ENCODE peak calls at places on chromosomes 2 and 18, in nine cellular contexts. Z is spleen, D is mammary epithelial cell, O is K562, G is GM06990, V is astrocyte of the spinal cord, M is HL-60, L is HFFc6, H is GM12865. J is an unnamed sample.
A peak's percentile ranks its signal among the peaks of the same experiment; 100 is the strongest.

GRCh38 chr2:121613774-121614173 is 35.5 kb downstream of the CLASP1 start:
- DNase-seq in L (no peak), D (peak; percentile 30), Z (no peak), H (no peak), O (no peak), M (no peak), G (no peak), V (no peak), J (no peak)

GRCh38 chr2:145012806-145013205 is 492.9 kb upstream of the ZEB2 start:
- DNase-seq in G (no peak), Z (no peak), H (no peak), D (no peak), L (no peak), V (no peak), O (no peak), M (no peak), J (no peak)

GRCh38 chr18:76547306-76547705 is 52.3 kb upstream of the ZNF516 start:
- DNase-seq in O (no peak), H (no peak), D (no peak), G (no peak), Z (no peak), L (no peak), V (no peak), M (no peak), J (no peak)

GRCh38 chr2:62266433-62267038 is 70.6 kb downstream of the B3GNT2 start:
- DNase-seq in O (no peak), L (peak; percentile 71), H (no peak), G (no peak), D (peak; percentile 11), V (peak; percentile 65), Z (no peak), M (no peak), J (no peak)

GRCh38 chr2:151162185-151162584 is 99.5 kb downstream of the RBM43 start:
- DNase-seq in G (no peak), D (peak; percentile 14), L (peak; percentile 18), O (no peak), Z (no peak), M (no peak), H (no peak), V (peak; percentile 16), J (no peak)

GRCh38 chr2:137345994-137346393 is 580.6 kb downstream of the THSD7B start:
- DNase-seq in V (no peak), O (no peak), Z (no peak), G (no peak), D (no peak), H (no peak), L (no peak), M (no peak), J (no peak)

GRCh38 chr2:88250402-88250801 is 80.3 kb downstream of the THNSL2 start:
- DNase-seq in O (peak; percentile 79), Z (no peak), L (no peak), H (no peak), V (no peak), M (no peak), D (no peak), G (no peak), J (no peak)

GRCh38 chr18:75204262-75204977 is 4.5 kb downstream of the PTGR3 start:
- DNase-seq in V (peak; percentile 50), L (no peak), G (no peak), D (no peak), Z (no peak), O (no peak), M (no peak), H (no peak), J (no peak)

GRCh38 chr2:105595536-105595935 is 149.2 kb upstream of the NCK2 start:
- DNase-seq in D (peak; percentile 76), Z (no peak), G (no peak), L (no peak), M (no peak), O (no peak), V (no peak), H (no peak), J (no peak)

GRCh38 chr18:27750014-27750413 is 426.9 kb downstream of the CDH2 start:
- DNase-seq in D (peak; percentile 40), O (no peak), H (peak; percentile 34), V (peak; percentile 79), L (peak; percentile 73), Z (no peak), M (no peak), G (no peak), J (no peak)

GRCh38 chr18:23826850-23827620 is 137.8 kb downstream of the LAMA3 start:
- DNase-seq in V (no peak), H (no peak), G (no peak), D (peak; percentile 76), L (no peak), O (no peak), Z (peak; percentile 42), M (no peak), J (no peak)

GRCh38 chr2:233867993-233868532 is at the start of gene MSL3B:
- DNase-seq in M (no peak), H (peak; percentile 79), D (peak; percentile 51), V (peak; percentile 55), L (no peak), Z (peak; percentile 83), O (peak; percentile 77), G (peak; percentile 88), J (no peak)

GRCh38 chr2:121530210-121530562 is 494 bp upstream of the RNU4ATAC start:
- DNase-seq in G (peak; percentile 86), M (no peak), H (peak; percentile 85), L (peak; percentile 59), D (peak; percentile 81), O (peak; percentile 66), V (peak; percentile 84), Z (peak; percentile 94), J (no peak)

GRCh38 chr18:76354348-76354747 is 140.7 kb downstream of the ZNF516 start:
- DNase-seq in V (peak; percentile 66), Z (no peak), M (no peak), O (no peak), H (no peak), D (peak; percentile 44), G (no peak), L (peak; percentile 46), J (no peak)

GRCh38 chr2:151260492-151261239 is 997 bp downstream of the RBM43 start:
- DNase-seq in L (peak; percentile 25), M (no peak), G (peak; percentile 24), D (peak; percentile 24), V (peak; percentile 61), O (peak; percentile 26), Z (no peak), H (no peak), J (no peak)

GRCh38 chr2:138723588-138723987 is 56.6 kb downstream of the NXPH2 start:
- DNase-seq in D (no peak), L (no peak), H (no peak), V (no peak), O (no peak), Z (no peak), G (no peak), M (no peak), J (no peak)

GRCh38 chr2:238921681-238922319 is 73.9 kb downstream of the TWIST2 start:
- DNase-seq in H (no peak), O (no peak), L (no peak), G (no peak), M (no peak), V (no peak), Z (peak; percentile 57), D (no peak), J (no peak)

GRCh38 chr2:7670905-7671304 is 753.7 kb downstream of the RNF144A start:
- DNase-seq in V (no peak), L (no peak), G (no peak), O (no peak), M (no peak), H (no peak), Z (no peak), D (no peak), J (no peak)

GRCh38 chr2:220575963-220576362 is 948.5 kb downstream of the SLC4A3 start:
- DNase-seq in M (no peak), O (no peak), L (no peak), V (peak; percentile 56), H (no peak), D (peak; percentile 43), Z (no peak), G (no peak), J (no peak)

GRCh38 chr18:39841133-39842041 is 2113.6 kb upstream of the PIK3C3 start:
- DNase-seq in M (no peak), D (peak; percentile 63), H (no peak), O (no peak), L (peak; percentile 70), Z (peak; percentile 76), G (no peak), V (peak; percentile 89), J (no peak)

GRCh38 chr2:240143801-240144648 is 3.6 kb upstream of the OTOS start:
- DNase-seq in G (peak; percentile 51), V (peak; percentile 32), M (no peak), O (peak; percentile 76), Z (peak; percentile 94), L (peak; percentile 23), D (no peak), H (peak; percentile 58), J (peak; percentile 56)

GRCh38 chr18:48139427-48140347 is 209.2 kb upstream of the SMAD2 start:
- DNase-seq in G (no peak), H (no peak), Z (peak; percentile 71), O (no peak), M (no peak), V (no peak), L (no peak), D (no peak), J (no peak)

GRCh38 chr2:1717129-1717528 is 27.2 kb downstream of the PXDN start:
- DNase-seq in G (no peak), O (no peak), D (peak; percentile 99), V (peak; percentile 50), Z (no peak), H (no peak), L (no peak), M (no peak), J (no peak)

GRCh38 chr18:32139835-32140283 is 48.2 kb downstream of the RNF138 start:
- DNase-seq in D (no peak), L (no peak), V (no peak), O (no peak), G (no peak), Z (no peak), H (no peak), M (no peak), J (no peak)
- TF ChIP-seq CTCF in D (no peak), L (no peak), V (no peak), O (no peak), G (no peak), Z (no peak), H (no peak), M (no peak), J (no peak)

GRCh38 chr2:170771049-170771937 is 1.1 kb downstream of the ERICH2 start:
- DNase-seq in H (no peak), D (peak; percentile 61), Z (peak; percentile 87), O (no peak), V (peak; percentile 17), M (peak; percentile 6), L (no peak), G (peak; percentile 43), J (peak; percentile 38)
- TF ChIP-seq CTCF in H (no peak), D (no peak), Z (no peak), O (no peak), V (no peak), M (no peak), L (no peak), G (no peak), J (no peak)

GRCh38 chr2:102592601-102593000 is 26.8 kb upstream of the SLC9A2 start:
- DNase-seq in G (no peak), O (peak; percentile 19), D (no peak), L (no peak), Z (no peak), H (peak; percentile 27), V (no peak), M (no peak), J (no peak)
- TF ChIP-seq CTCF in G (peak; percentile 41), O (peak; percentile 43), D (peak; percentile 65), L (peak; percentile 64), Z (peak; percentile 40), H (peak; percentile 30), V (peak; percentile 48), M (peak; percentile 29), J (peak; percentile 54)

GRCh38 chr18:54916507-54916906 is 42.8 kb downstream of the CCDC68 start:
- DNase-seq in G (no peak), L (no peak), D (no peak), M (no peak), Z (no peak), O (no peak), V (no peak), H (no peak), J (no peak)
- TF ChIP-seq CTCF in G (peak; percentile 10), L (no peak), D (no peak), M (no peak), Z (no peak), O (peak; percentile 14), V (no peak), H (peak; percentile 10), J (no peak)